ENCODE peak calls at places on chromosome 13, in eight cellular contexts. One of them, this sample, is unnamed.

GRCh38 chr13:60838581-60838980 is 441.6 kb downstream of the TDRD3 start:
- DNase-seq in esophagus squamous epithelium: no peak
- DNase-seq in AG04450: no peak
- DNase-seq in keratinocyte: no peak
- DNase-seq in psoas muscle: no peak
- DNase-seq in right atrium auricular region: no peak
- DNase-seq in left lung: no peak
- DNase-seq in lower lobe of right lung: no peak
- DNase-seq in this sample: no peak

GRCh38 chr13:20713751-20714150 is 10.3 kb downstream of the IL17D start:
- DNase-seq in keratinocyte: no peak
- DNase-seq in lower lobe of right lung: no peak
- DNase-seq in psoas muscle: peak
- DNase-seq in AG04450: no peak
- DNase-seq in esophagus squamous epithelium: no peak
- DNase-seq in left lung: no peak
- DNase-seq in right atrium auricular region: peak
- DNase-seq in this sample: no peak

GRCh38 chr13:98324105-98324504 is 147.0 kb upstream of the RNF113B start:
- DNase-seq in left lung: no peak
- DNase-seq in esophagus squamous epithelium: no peak
- DNase-seq in lower lobe of right lung: no peak
- DNase-seq in keratinocyte: no peak
- DNase-seq in AG04450: no peak
- DNase-seq in psoas muscle: no peak
- DNase-seq in right atrium auricular region: peak
- DNase-seq in this sample: no peak

GRCh38 chr13:111281751-111282311 is 38.6 kb upstream of the TEX29 start:
- DNase-seq in right atrium auricular region: no peak
- DNase-seq in lower lobe of right lung: no peak
- DNase-seq in esophagus squamous epithelium: no peak
- DNase-seq in AG04450: peak
- DNase-seq in left lung: no peak
- DNase-seq in psoas muscle: no peak
- DNase-seq in keratinocyte: no peak
- DNase-seq in this sample: peak

GRCh38 chr13:46866150-46866549 is 30.7 kb downstream of the HTR2A start:
- DNase-seq in AG04450: peak
- DNase-seq in lower lobe of right lung: peak
- DNase-seq in psoas muscle: peak
- DNase-seq in right atrium auricular region: peak
- DNase-seq in esophagus squamous epithelium: peak
- DNase-seq in keratinocyte: peak
- DNase-seq in left lung: peak
- DNase-seq in this sample: peak

GRCh38 chr13:77554079-77554478 is 18.6 kb downstream of the SCEL start:
- DNase-seq in left lung: peak
- DNase-seq in lower lobe of right lung: no peak
- DNase-seq in psoas muscle: no peak
- DNase-seq in right atrium auricular region: no peak
- DNase-seq in esophagus squamous epithelium: no peak
- DNase-seq in AG04450: no peak
- DNase-seq in keratinocyte: no peak
- DNase-seq in this sample: no peak

GRCh38 chr13:29509999-29510586 is 85.4 kb downstream of the SLC7A1 start:
- DNase-seq in lower lobe of right lung: no peak
- DNase-seq in keratinocyte: no peak
- DNase-seq in psoas muscle: no peak
- DNase-seq in left lung: no peak
- DNase-seq in right atrium auricular region: no peak
- DNase-seq in AG04450: no peak
- DNase-seq in esophagus squamous epithelium: no peak
- DNase-seq in this sample: no peak

GRCh38 chr13:42108217-42108616 is 59.8 kb downstream of the DGKH start:
- DNase-seq in keratinocyte: no peak
- DNase-seq in esophagus squamous epithelium: no peak
- DNase-seq in lower lobe of right lung: no peak
- DNase-seq in left lung: no peak
- DNase-seq in right atrium auricular region: no peak
- DNase-seq in psoas muscle: no peak
- DNase-seq in AG04450: no peak
- DNase-seq in this sample: no peak

GRCh38 chr13:30052127-30052526 is 201.7 kb upstream of the UBL3 start:
- DNase-seq in lower lobe of right lung: no peak
- DNase-seq in left lung: no peak
- DNase-seq in psoas muscle: no peak
- DNase-seq in right atrium auricular region: no peak
- DNase-seq in keratinocyte: no peak
- DNase-seq in esophagus squamous epithelium: no peak
- DNase-seq in AG04450: no peak
- DNase-seq in this sample: no peak

GRCh38 chr13:111050539-111050879 is 64.6 kb upstream of the ARHGEF7 start:
- DNase-seq in lower lobe of right lung: no peak
- DNase-seq in right atrium auricular region: no peak
- DNase-seq in psoas muscle: no peak
- DNase-seq in keratinocyte: no peak
- DNase-seq in esophagus squamous epithelium: no peak
- DNase-seq in left lung: no peak
- DNase-seq in AG04450: no peak
- DNase-seq in this sample: no peak

GRCh38 chr13:90839061-90839460 is 508.4 kb upstream of the MIR17HG start:
- DNase-seq in keratinocyte: peak
- DNase-seq in left lung: no peak
- DNase-seq in AG04450: no peak
- DNase-seq in esophagus squamous epithelium: no peak
- DNase-seq in psoas muscle: no peak
- DNase-seq in right atrium auricular region: no peak
- DNase-seq in lower lobe of right lung: no peak
- DNase-seq in this sample: no peak

GRCh38 chr13:31035162-31035951 is 102.9 kb downstream of the TEX26 start:
- DNase-seq in psoas muscle: no peak
- DNase-seq in keratinocyte: no peak
- DNase-seq in right atrium auricular region: no peak
- DNase-seq in left lung: no peak
- DNase-seq in lower lobe of right lung: no peak
- DNase-seq in AG04450: no peak
- DNase-seq in esophagus squamous epithelium: no peak
- DNase-seq in this sample: peak

GRCh38 chr13:108077284-108077683 is 138.1 kb downstream of the LIG4 start:
- DNase-seq in left lung: no peak
- DNase-seq in AG04450: no peak
- DNase-seq in keratinocyte: no peak
- DNase-seq in esophagus squamous epithelium: no peak
- DNase-seq in psoas muscle: no peak
- DNase-seq in lower lobe of right lung: no peak
- DNase-seq in right atrium auricular region: no peak
- DNase-seq in this sample: no peak

GRCh38 chr13:92172191-92172590 is 773.8 kb downstream of the GPC5 start:
- DNase-seq in esophagus squamous epithelium: no peak
- DNase-seq in AG04450: no peak
- DNase-seq in keratinocyte: no peak
- DNase-seq in lower lobe of right lung: no peak
- DNase-seq in psoas muscle: no peak
- DNase-seq in left lung: no peak
- DNase-seq in right atrium auricular region: no peak
- DNase-seq in this sample: no peak

GRCh38 chr13:39892731-39893293 is 237.3 kb downstream of the COG6 start:
- DNase-seq in right atrium auricular region: no peak
- DNase-seq in psoas muscle: no peak
- DNase-seq in esophagus squamous epithelium: no peak
- DNase-seq in keratinocyte: no peak
- DNase-seq in lower lobe of right lung: no peak
- DNase-seq in AG04450: no peak
- DNase-seq in left lung: no peak
- DNase-seq in this sample: peak

GRCh38 chr13:71663431-71663830 is 203.6 kb downstream of the DACH1 start:
- DNase-seq in psoas muscle: no peak
- DNase-seq in lower lobe of right lung: no peak
- DNase-seq in left lung: no peak
- DNase-seq in keratinocyte: no peak
- DNase-seq in AG04450: no peak
- DNase-seq in esophagus squamous epithelium: no peak
- DNase-seq in right atrium auricular region: no peak
- DNase-seq in this sample: peak

GRCh38 chr13:102902789-102903347 is 57.0 kb downstream of the ERCC5 start:
- DNase-seq in AG04450: no peak
- DNase-seq in keratinocyte: no peak
- DNase-seq in psoas muscle: no peak
- DNase-seq in lower lobe of right lung: no peak
- DNase-seq in left lung: no peak
- DNase-seq in right atrium auricular region: no peak
- DNase-seq in esophagus squamous epithelium: no peak
- DNase-seq in this sample: no peak

GRCh38 chr13:103810026-103810425 is 743.8 kb upstream of the SLC10A2 start:
- DNase-seq in lower lobe of right lung: no peak
- DNase-seq in keratinocyte: no peak
- DNase-seq in esophagus squamous epithelium: no peak
- DNase-seq in psoas muscle: no peak
- DNase-seq in AG04450: no peak
- DNase-seq in right atrium auricular region: no peak
- DNase-seq in left lung: no peak
- DNase-seq in this sample: no peak

GRCh38 chr13:59680429-59681024 is 483.2 kb downstream of the DIAPH3 start:
- DNase-seq in lower lobe of right lung: no peak
- DNase-seq in keratinocyte: no peak
- DNase-seq in left lung: no peak
- DNase-seq in psoas muscle: no peak
- DNase-seq in esophagus squamous epithelium: no peak
- DNase-seq in AG04450: no peak
- DNase-seq in right atrium auricular region: no peak
- DNase-seq in this sample: peak

GRCh38 chr13:45615501-45616101 is at the start of gene ERICH6B:
- DNase-seq in psoas muscle: no peak
- DNase-seq in right atrium auricular region: no peak
- DNase-seq in left lung: no peak
- DNase-seq in keratinocyte: no peak
- DNase-seq in AG04450: no peak
- DNase-seq in lower lobe of right lung: no peak
- DNase-seq in esophagus squamous epithelium: no peak
- DNase-seq in this sample: peak

GRCh38 chr13:78239681-78240080 is 321.1 kb upstream of the EDNRB start:
- DNase-seq in left lung: no peak
- DNase-seq in right atrium auricular region: no peak
- DNase-seq in psoas muscle: no peak
- DNase-seq in esophagus squamous epithelium: no peak
- DNase-seq in AG04450: no peak
- DNase-seq in keratinocyte: no peak
- DNase-seq in lower lobe of right lung: no peak
- DNase-seq in this sample: no peak

GRCh38 chr13:97568850-97569249 is 134.9 kb downstream of the RAP2A start:
- DNase-seq in lower lobe of right lung: no peak
- DNase-seq in right atrium auricular region: no peak
- DNase-seq in left lung: no peak
- DNase-seq in keratinocyte: no peak
- DNase-seq in psoas muscle: no peak
- DNase-seq in AG04450: no peak
- DNase-seq in esophagus squamous epithelium: no peak
- DNase-seq in this sample: no peak

GRCh38 chr13:34738251-34739170 is 203.6 kb upstream of the NBEA start:
- DNase-seq in esophagus squamous epithelium: no peak
- DNase-seq in right atrium auricular region: no peak
- DNase-seq in psoas muscle: no peak
- DNase-seq in lower lobe of right lung: no peak
- DNase-seq in keratinocyte: no peak
- DNase-seq in AG04450: no peak
- DNase-seq in left lung: no peak
- DNase-seq in this sample: no peak

GRCh38 chr13:30607908-30608307 is 9.8 kb upstream of the USPL1 start:
- DNase-seq in AG04450: no peak
- DNase-seq in keratinocyte: no peak
- DNase-seq in esophagus squamous epithelium: no peak
- DNase-seq in left lung: peak
- DNase-seq in right atrium auricular region: no peak
- DNase-seq in psoas muscle: no peak
- DNase-seq in lower lobe of right lung: no peak
- DNase-seq in this sample: no peak

GRCh38 chr13:36074659-36075058 is 56.5 kb downstream of the DCLK1 start:
- DNase-seq in lower lobe of right lung: no peak
- DNase-seq in keratinocyte: no peak
- DNase-seq in left lung: no peak
- DNase-seq in AG04450: no peak
- DNase-seq in psoas muscle: no peak
- DNase-seq in esophagus squamous epithelium: no peak
- DNase-seq in right atrium auricular region: no peak
- DNase-seq in this sample: peak

GRCh38 chr13:112074139-112074710 is 7.3 kb downstream of the SOX1 start:
- DNase-seq in lower lobe of right lung: no peak
- DNase-seq in AG04450: no peak
- DNase-seq in left lung: no peak
- DNase-seq in right atrium auricular region: no peak
- DNase-seq in esophagus squamous epithelium: no peak
- DNase-seq in keratinocyte: no peak
- DNase-seq in psoas muscle: no peak
- DNase-seq in this sample: no peak

GRCh38 chr13:105240356-105240755 is 1295.1 kb downstream of the EFNB2 start:
- DNase-seq in esophagus squamous epithelium: no peak
- DNase-seq in lower lobe of right lung: no peak
- DNase-seq in left lung: no peak
- DNase-seq in right atrium auricular region: no peak
- DNase-seq in psoas muscle: no peak
- DNase-seq in AG04450: no peak
- DNase-seq in keratinocyte: no peak
- DNase-seq in this sample: no peak
- H3K27ac ChIP-seq in esophagus squamous epithelium: no peak
- H3K27ac ChIP-seq in lower lobe of right lung: no peak
- H3K27ac ChIP-seq in left lung: no peak
- H3K27ac ChIP-seq in right atrium auricular region: no peak
- H3K27ac ChIP-seq in psoas muscle: no peak
- H3K27ac ChIP-seq in AG04450: no peak
- H3K27ac ChIP-seq in keratinocyte: no peak
- H3K27ac ChIP-seq in this sample: no peak

GRCh38 chr13:51551446-51551845 is 32.8 kb upstream of the WDFY2 start:
- DNase-seq in AG04450: no peak
- DNase-seq in esophagus squamous epithelium: no peak
- DNase-seq in lower lobe of right lung: no peak
- DNase-seq in keratinocyte: no peak
- DNase-seq in left lung: no peak
- DNase-seq in psoas muscle: no peak
- DNase-seq in right atrium auricular region: no peak
- DNase-seq in this sample: no peak
- TF ChIP-seq CTCF in AG04450: no peak
- TF ChIP-seq CTCF in esophagus squamous epithelium: no peak
- TF ChIP-seq CTCF in lower lobe of right lung: no peak
- TF ChIP-seq CTCF in keratinocyte: no peak
- TF ChIP-seq CTCF in left lung: no peak
- TF ChIP-seq CTCF in psoas muscle: no peak
- TF ChIP-seq CTCF in right atrium auricular region: no peak
- TF ChIP-seq CTCF in this sample: no peak

GRCh38 chr13:27826379-27827353 is 34.4 kb downstream of the GSX1 start:
- DNase-seq in AG04450: peak
- DNase-seq in left lung: peak
- DNase-seq in right atrium auricular region: peak
- DNase-seq in lower lobe of right lung: peak
- DNase-seq in keratinocyte: peak
- DNase-seq in esophagus squamous epithelium: no peak
- DNase-seq in psoas muscle: peak
- DNase-seq in this sample: peak
- H3K4me3 ChIP-seq in AG04450: peak
- H3K4me3 ChIP-seq in left lung: no peak
- H3K4me3 ChIP-seq in right atrium auricular region: no peak
- H3K4me3 ChIP-seq in lower lobe of right lung: peak
- H3K4me3 ChIP-seq in keratinocyte: peak
- H3K4me3 ChIP-seq in esophagus squamous epithelium: no peak
- H3K4me3 ChIP-seq in psoas muscle: peak
- H3K4me3 ChIP-seq in this sample: peak

GRCh38 chr13:24159921-24160324 is 597 bp upstream of the SPATA13 start:
- DNase-seq in AG04450: no peak
- DNase-seq in esophagus squamous epithelium: no peak
- DNase-seq in keratinocyte: no peak
- DNase-seq in right atrium auricular region: no peak
- DNase-seq in lower lobe of right lung: no peak
- DNase-seq in left lung: no peak
- DNase-seq in psoas muscle: no peak
- DNase-seq in this sample: no peak
- H3K27ac ChIP-seq in AG04450: peak
- H3K27ac ChIP-seq in esophagus squamous epithelium: peak
- H3K27ac ChIP-seq in keratinocyte: no peak
- H3K27ac ChIP-seq in right atrium auricular region: peak
- H3K27ac ChIP-seq in lower lobe of right lung: peak
- H3K27ac ChIP-seq in left lung: peak
- H3K27ac ChIP-seq in psoas muscle: peak
- H3K27ac ChIP-seq in this sample: peak

This sample was measured in cardiac muscle cell.